ENCODE peak calls at places on chromosome 6, in six cellular contexts. One of them, this sample, is unnamed.

GRCh38 chr6:92962846-92963245 is 456.5 kb downstream of the EPHA7 start:
- DNase-seq in tibial artery: no peak
- DNase-seq in ovary: no peak
- DNase-seq in H1: no peak
- DNase-seq in left ventricle myocardium inferior: no peak
- DNase-seq in IMR-90: no peak
- DNase-seq in this sample: no peak

GRCh38 chr6:23692184-23692583 is 433.8 kb upstream of the NRSN1 start:
- DNase-seq in tibial artery: no peak
- DNase-seq in ovary: no peak
- DNase-seq in H1: no peak
- DNase-seq in left ventricle myocardium inferior: no peak
- DNase-seq in IMR-90: no peak
- DNase-seq in this sample: no peak

GRCh38 chr6:35084511-35085203 is 56.5 kb downstream of the TCP11 start:
- DNase-seq in tibial artery: peak; percentile 14
- DNase-seq in ovary: no peak
- DNase-seq in H1: no peak
- DNase-seq in left ventricle myocardium inferior: no peak
- DNase-seq in IMR-90: no peak
- DNase-seq in this sample: no peak

GRCh38 chr6:83509416-83509815 is 2.9 kb upstream of the PRSS35 start:
- DNase-seq in tibial artery: no peak
- DNase-seq in ovary: no peak
- DNase-seq in H1: no peak
- DNase-seq in left ventricle myocardium inferior: no peak
- DNase-seq in IMR-90: peak; percentile 34
- DNase-seq in this sample: no peak

GRCh38 chr6:38387994-38388393 is 251.7 kb downstream of the BTBD9 start:
- DNase-seq in tibial artery: no peak
- DNase-seq in ovary: no peak
- DNase-seq in H1: no peak
- DNase-seq in left ventricle myocardium inferior: no peak
- DNase-seq in IMR-90: peak; percentile 63
- DNase-seq in this sample: no peak

GRCh38 chr6:15443119-15443518 is 197.2 kb downstream of the JARID2 start:
- DNase-seq in tibial artery: no peak
- DNase-seq in ovary: no peak
- DNase-seq in H1: no peak
- DNase-seq in left ventricle myocardium inferior: no peak
- DNase-seq in IMR-90: peak; percentile 94
- DNase-seq in this sample: no peak

GRCh38 chr6:17869010-17869752 is 118.3 kb downstream of the KIF13A start:
- DNase-seq in tibial artery: no peak
- DNase-seq in ovary: no peak
- DNase-seq in H1: no peak
- DNase-seq in left ventricle myocardium inferior: no peak
- DNase-seq in IMR-90: peak; percentile 77
- DNase-seq in this sample: no peak

GRCh38 chr6:4563877-4564276 is 212.3 kb upstream of the CDYL start:
- DNase-seq in tibial artery: no peak
- DNase-seq in ovary: no peak
- DNase-seq in H1: no peak
- DNase-seq in left ventricle myocardium inferior: no peak
- DNase-seq in IMR-90: no peak
- DNase-seq in this sample: no peak

GRCh38 chr6:91664327-91664959 is 1077.6 kb upstream of the MAP3K7 start:
- DNase-seq in tibial artery: no peak
- DNase-seq in ovary: no peak
- DNase-seq in H1: no peak
- DNase-seq in left ventricle myocardium inferior: no peak
- DNase-seq in IMR-90: no peak
- DNase-seq in this sample: no peak

GRCh38 chr6:436308-437041 is 44.9 kb downstream of the IRF4 start:
- DNase-seq in tibial artery: peak; percentile 41
- DNase-seq in ovary: no peak
- DNase-seq in H1: no peak
- DNase-seq in left ventricle myocardium inferior: no peak
- DNase-seq in IMR-90: peak; percentile 60
- DNase-seq in this sample: no peak

GRCh38 chr6:39684790-39685485 is 40.3 kb downstream of the KIF6 start:
- DNase-seq in tibial artery: no peak
- DNase-seq in ovary: no peak
- DNase-seq in H1: no peak
- DNase-seq in left ventricle myocardium inferior: no peak
- DNase-seq in IMR-90: peak; percentile 46
- DNase-seq in this sample: no peak

GRCh38 chr6:125742433-125743120 is 6.9 kb upstream of the HEY2 start:
- DNase-seq in tibial artery: no peak
- DNase-seq in ovary: no peak
- DNase-seq in H1: no peak
- DNase-seq in left ventricle myocardium inferior: no peak
- DNase-seq in IMR-90: no peak
- DNase-seq in this sample: no peak

GRCh38 chr6:142900467-142900961 is 44.5 kb downstream of the HIVEP2 start:
- DNase-seq in tibial artery: no peak
- DNase-seq in ovary: peak; percentile 31
- DNase-seq in H1: no peak
- DNase-seq in left ventricle myocardium inferior: no peak
- DNase-seq in IMR-90: no peak
- DNase-seq in this sample: no peak

GRCh38 chr6:81241126-81241525 is 511.4 kb downstream of the TENT5A start:
- DNase-seq in tibial artery: no peak
- DNase-seq in ovary: no peak
- DNase-seq in H1: no peak
- DNase-seq in left ventricle myocardium inferior: no peak
- DNase-seq in IMR-90: peak; percentile 26
- DNase-seq in this sample: no peak

DNA sequence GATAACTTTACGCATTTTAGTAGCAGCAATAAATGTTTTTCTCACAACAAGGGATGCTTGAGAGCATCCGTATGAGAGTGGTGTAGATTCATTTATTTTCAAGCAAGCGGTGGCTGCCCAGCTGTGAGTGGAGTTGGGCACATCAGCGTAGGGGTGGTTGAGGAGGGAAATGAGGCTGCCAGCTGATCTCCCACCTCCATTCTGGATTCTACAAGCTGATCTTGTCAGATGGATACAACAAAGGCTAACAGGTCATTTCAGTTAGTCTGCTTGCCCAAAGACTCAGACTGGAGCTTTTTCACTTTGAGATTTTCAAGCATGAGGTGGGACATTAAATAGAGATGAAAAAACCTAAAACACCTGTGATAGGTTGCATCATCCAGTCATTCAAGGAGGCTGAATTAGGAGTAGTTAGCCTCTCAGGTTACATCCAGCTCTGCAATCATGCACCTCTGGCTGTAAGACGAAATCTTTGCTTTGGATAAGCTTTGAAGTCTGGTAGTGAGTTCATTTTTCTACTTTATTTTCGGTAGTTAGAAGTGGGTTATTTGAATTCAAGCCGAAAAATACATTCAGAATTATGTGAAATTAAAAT is 1.9 kb upstream of the BACH2 start:
- DNase-seq in tibial artery: no peak
- DNase-seq in ovary: no peak
- DNase-seq in H1: no peak
- DNase-seq in left ventricle myocardium inferior: no peak
- DNase-seq in IMR-90: no peak
- DNase-seq in this sample: no peak
- H3K27ac ChIP-seq in tibial artery: no peak overlapping the region
- H3K27ac ChIP-seq in ovary: peak overlapping the region; percentile 97
- H3K27ac ChIP-seq in H1: no peak overlapping the region
- H3K27ac ChIP-seq in left ventricle myocardium inferior: no peak overlapping the region
- H3K27ac ChIP-seq in IMR-90: no peak overlapping the region
- H3K27ac ChIP-seq in this sample: no peak overlapping the region

GRCh38 chr6:107729098-107729497 is 95.0 kb downstream of the SCML4 start:
- DNase-seq in tibial artery: no peak
- DNase-seq in ovary: no peak
- DNase-seq in H1: no peak
- DNase-seq in left ventricle myocardium inferior: no peak
- DNase-seq in IMR-90: no peak
- DNase-seq in this sample: no peak

GRCh38 chr6:107730683-107731314 is 93.3 kb downstream of the SCML4 start:
- DNase-seq in tibial artery: no peak
- DNase-seq in ovary: no peak
- DNase-seq in H1: no peak
- DNase-seq in left ventricle myocardium inferior: no peak
- DNase-seq in IMR-90: no peak
- DNase-seq in this sample: no peak

GRCh38 chr6:107730106-107730505 is 94.0 kb downstream of the SCML4 start:
- DNase-seq in tibial artery: no peak
- DNase-seq in ovary: no peak
- DNase-seq in H1: no peak
- DNase-seq in left ventricle myocardium inferior: no peak
- DNase-seq in IMR-90: no peak
- DNase-seq in this sample: no peak

GRCh38 chr6:107732461-107732860 is 91.7 kb downstream of the SCML4 start:
- DNase-seq in tibial artery: no peak
- DNase-seq in ovary: no peak
- DNase-seq in H1: no peak
- DNase-seq in left ventricle myocardium inferior: no peak
- DNase-seq in IMR-90: no peak
- DNase-seq in this sample: no peak

DNA sequence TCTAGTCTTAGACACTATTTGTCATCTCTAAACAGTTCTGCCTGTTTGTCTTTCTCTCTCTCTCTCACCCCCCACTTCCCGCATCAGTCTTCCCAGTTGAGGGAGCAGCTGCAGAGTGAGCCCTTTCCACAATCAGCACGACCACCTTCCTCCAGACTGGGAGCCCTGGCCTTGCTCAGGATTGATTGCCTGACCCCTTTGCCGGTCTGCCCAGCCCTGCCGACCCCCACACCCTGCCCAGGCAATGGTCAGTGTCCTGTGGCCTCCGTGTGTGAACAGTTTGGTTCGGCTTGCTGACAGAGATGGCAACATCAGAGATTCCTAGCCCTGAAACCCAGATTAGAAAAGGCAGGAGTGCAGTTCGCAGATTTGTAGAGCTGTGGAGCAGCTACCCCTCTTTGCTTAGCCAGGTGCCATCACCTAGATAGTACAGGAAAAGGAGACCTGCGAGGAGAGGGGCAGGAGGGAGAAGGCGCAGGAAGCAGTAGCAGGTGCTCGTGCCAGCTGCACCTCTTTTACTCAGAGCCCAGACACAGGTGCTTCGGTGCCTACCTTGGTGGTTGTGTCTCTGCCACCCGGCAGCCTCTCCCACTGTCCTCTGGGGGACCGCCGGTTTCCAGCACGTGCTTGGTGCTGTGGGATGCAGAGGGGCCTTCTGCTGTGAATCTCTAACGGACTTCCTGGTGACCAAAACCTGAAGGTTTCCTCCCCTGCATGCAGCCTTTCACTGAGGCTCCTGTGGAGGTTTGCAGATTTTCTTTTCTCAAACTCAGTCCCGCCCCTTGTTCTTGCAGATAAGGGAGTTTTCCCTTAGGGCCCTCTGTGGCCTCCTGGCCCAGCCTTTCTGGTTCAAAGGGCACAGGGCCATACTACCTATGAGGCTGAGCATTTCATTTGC is 92.4 kb downstream of the SCML4 start:
- DNase-seq in tibial artery: no peak
- DNase-seq in ovary: no peak
- DNase-seq in H1: no peak
- DNase-seq in left ventricle myocardium inferior: no peak
- DNase-seq in IMR-90: no peak
- DNase-seq in this sample: no peak
- H3K4me3 ChIP-seq in tibial artery: no peak overlapping the region
- H3K4me3 ChIP-seq in ovary: no peak overlapping the region
- H3K4me3 ChIP-seq in H1: no peak overlapping the region
- H3K4me3 ChIP-seq in left ventricle myocardium inferior: no peak overlapping the region
- H3K4me3 ChIP-seq in IMR-90: no peak overlapping the region
- H3K4me3 ChIP-seq in this sample: peak overlapping the region; percentile 67

GRCh38 chr6:42322676-42323075 is 105.0 kb upstream of the MRPS10 start:
- DNase-seq in tibial artery: no peak
- DNase-seq in ovary: no peak
- DNase-seq in H1: peak; percentile 70
- DNase-seq in left ventricle myocardium inferior: no peak
- DNase-seq in IMR-90: no peak
- DNase-seq in this sample: no peak
- H3K4me1 ChIP-seq in tibial artery: no peaks in the 10 kb centered on the region
- H3K4me1 ChIP-seq in ovary: no peaks in the 10 kb centered on the region
- H3K4me1 ChIP-seq in H1: no peaks in the 10 kb centered on the region
- H3K4me1 ChIP-seq in left ventricle myocardium inferior: no peaks in the 10 kb centered on the region
- H3K4me1 ChIP-seq in IMR-90: no peaks in the 10 kb centered on the region
- H3K4me1 ChIP-seq in this sample: no peaks in the 10 kb centered on the region

DNA sequence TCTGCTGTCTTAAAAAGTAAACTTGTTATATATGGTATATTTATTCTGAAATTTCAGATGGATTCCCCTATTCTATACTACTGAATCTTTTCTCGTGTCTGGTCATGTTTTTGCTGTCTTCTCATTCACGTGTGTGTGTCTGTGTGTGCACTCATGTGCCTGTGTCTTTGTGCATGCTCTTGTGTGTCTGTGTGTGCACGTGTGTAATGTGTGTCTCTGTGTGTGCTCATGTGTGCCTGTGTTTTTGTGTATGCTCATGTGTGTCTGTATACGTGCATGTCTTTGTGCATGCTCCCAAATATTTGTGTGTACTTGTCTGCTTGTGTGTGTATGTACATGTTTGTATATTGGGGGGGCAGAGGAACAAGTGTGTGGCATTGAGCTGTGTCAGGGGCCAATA is 34.0 kb downstream of the PRR18 start:
- DNase-seq in tibial artery: no peak
- DNase-seq in ovary: no peak
- DNase-seq in H1: no peak
- DNase-seq in left ventricle myocardium inferior: no peak
- DNase-seq in IMR-90: no peak
- DNase-seq in this sample: no peak
- H3K27ac ChIP-seq in tibial artery: no peak overlapping the region
- H3K27ac ChIP-seq in ovary: no peak overlapping the region
- H3K27ac ChIP-seq in H1: no peak overlapping the region
- H3K27ac ChIP-seq in left ventricle myocardium inferior: no peak overlapping the region
- H3K27ac ChIP-seq in IMR-90: no peak overlapping the region
- H3K27ac ChIP-seq in this sample: no peak overlapping the region

GRCh38 chr6:13926378-13926777 is 1.6 kb downstream of the RNF182 start:
- DNase-seq in tibial artery: no peak
- DNase-seq in ovary: no peak
- DNase-seq in H1: no peak
- DNase-seq in left ventricle myocardium inferior: no peak
- DNase-seq in IMR-90: no peak
- DNase-seq in this sample: no peak
- H3K4me3 ChIP-seq in tibial artery: no peak overlapping the region
- H3K4me3 ChIP-seq in ovary: no peak overlapping the region
- H3K4me3 ChIP-seq in H1: peak overlapping the region; percentile 90
- H3K4me3 ChIP-seq in left ventricle myocardium inferior: no peak overlapping the region
- H3K4me3 ChIP-seq in IMR-90: no peak overlapping the region
- H3K4me3 ChIP-seq in this sample: no peak overlapping the region

GRCh38 chr6:46468611-46469010 is 22.6 kb downstream of the RCAN2 start:
- DNase-seq in tibial artery: no peak
- DNase-seq in ovary: no peak
- DNase-seq in H1: no peak
- DNase-seq in left ventricle myocardium inferior: no peak
- DNase-seq in IMR-90: no peak
- DNase-seq in this sample: no peak
- H3K4me1 ChIP-seq in tibial artery: no peaks in the 10 kb centered on the region
- H3K4me1 ChIP-seq in ovary: peaks cover 2% of the 10 kb centered on the region
- H3K4me1 ChIP-seq in H1: peaks cover 7% of the 10 kb centered on the region
- H3K4me1 ChIP-seq in left ventricle myocardium inferior: peaks cover 100% of the 10 kb centered on the region
- H3K4me1 ChIP-seq in IMR-90: peaks cover 3% of the 10 kb centered on the region
- H3K4me1 ChIP-seq in this sample: no peaks in the 10 kb centered on the region